ENCODE peak calls at places on chromosome 19, in six cellular contexts. Q is uterus, D is kidney epithelial cell, T is mesenchymal stem cell, V is cardiac muscle cell, J is GM23338. M is an unnamed sample. For H3K27me3, the result is how much of the 10 kb centered on the place peaks cover.

GRCh38 chr19:17475541-17476115 is 5.3 kb downstream of the SLC27A1 start:
- DNase-seq in Q (no peak), D (no peak), T (peak), V (peak), J (no peak), M (peak)

GRCh38 chr19:15252398-15253018 is 20.3 kb upstream of the EPHX3 start:
- DNase-seq in Q (peak), D (no peak), T (no peak), V (no peak), J (peak), M (no peak)

GRCh38 chr19:17775991-17776803 is 18.7 kb upstream of the B3GNT3 start:
- DNase-seq in Q (no peak), D (no peak), T (no peak), V (no peak), J (no peak), M (no peak)

GRCh38 chr19:2782357-2782935 is 627 bp downstream of the SGTA start:
- DNase-seq in Q (no peak), D (no peak), T (peak), V (no peak), J (no peak), M (no peak)

GRCh38 chr19:10566658-10567410 is 1.0 kb upstream of the KRI1 start:
- DNase-seq in Q (no peak), D (no peak), T (peak), V (no peak), J (no peak), M (no peak)

GRCh38 chr19:31356587-31357314 is 7.5 kb upstream of the TSHZ3 start:
- DNase-seq in Q (no peak), D (no peak), T (no peak), V (peak), J (peak), M (no peak)

GRCh38 chr19:33427801-33428626 is 54.5 kb downstream of the CEBPG start:
- DNase-seq in Q (no peak), D (no peak), T (no peak), V (no peak), J (no peak), M (no peak)

GRCh38 chr19:9958451-9958850 is 22.1 kb upstream of the OLFM2 start:
- DNase-seq in Q (no peak), D (no peak), T (peak), V (no peak), J (no peak), M (no peak)

GRCh38 chr19:16034958-16035560 is 41.2 kb upstream of the TPM4 start:
- DNase-seq in Q (no peak), D (no peak), T (no peak), V (no peak), J (no peak), M (no peak)

GRCh38 chr19:5826531-5827341 is 12.8 kb downstream of the FUT6 start:
- DNase-seq in Q (no peak), D (no peak), T (peak), V (peak), J (peak), M (peak)

GRCh38 chr19:1220452-1221037 is 15.0 kb downstream of the STK11 start:
- DNase-seq in Q (no peak), D (no peak), T (no peak), V (no peak), J (no peak), M (no peak)

GRCh38 chr19:58328999-58329398 is 2.2 kb downstream of the ZSCAN22 start:
- DNase-seq in Q (no peak), D (no peak), T (no peak), V (peak), J (peak), M (no peak)

GRCh38 chr19:35365303-35365702 is 5.6 kb upstream of the GPR42 start:
- DNase-seq in Q (no peak), D (no peak), T (no peak), V (no peak), J (no peak), M (no peak)

GRCh38 chr19:294819-295686 is 3.9 kb upstream of the PLPP2 start:
- DNase-seq in Q (no peak), D (no peak), T (no peak), V (peak), J (peak), M (no peak)

GRCh38 chr19:10768936-10769335 is 51.1 kb downstream of the DNM2 start:
- DNase-seq in Q (no peak), D (no peak), T (no peak), V (no peak), J (no peak), M (no peak)

GRCh38 chr19:10918359-10918758 is 10.1 kb downstream of the YIPF2 start:
- DNase-seq in Q (no peak), D (no peak), T (no peak), V (no peak), J (no peak), M (no peak)

GRCh38 chr19:19628499-19629134 is 597 bp upstream of the LPAR2 start:
- DNase-seq in Q (no peak), D (no peak), T (peak), V (peak), J (peak), M (no peak)

GRCh38 chr19:31261019-31261595 is 88.1 kb downstream of the TSHZ3 start:
- DNase-seq in Q (peak), D (no peak), T (no peak), V (no peak), J (no peak), M (no peak)

DNA sequence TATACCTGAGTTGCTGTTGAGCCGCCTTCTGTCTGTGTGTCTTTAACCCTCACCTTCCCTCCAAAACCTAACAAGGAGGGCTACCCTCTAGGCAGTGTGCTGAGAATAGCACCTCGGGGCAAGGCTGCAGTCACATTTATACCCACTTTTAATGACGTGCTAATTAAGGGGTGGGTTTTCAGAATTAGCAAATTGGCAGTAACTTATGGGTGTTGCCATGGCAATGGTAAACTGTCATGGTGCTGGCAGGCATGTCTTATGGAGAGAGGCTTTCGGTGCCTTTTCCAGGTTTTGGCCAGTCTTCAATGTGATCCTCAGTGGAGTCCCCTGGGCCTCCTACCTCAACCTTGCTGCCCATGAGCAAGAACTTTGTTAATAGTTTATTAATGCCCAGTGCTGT is 1.2 kb upstream of the PNMA8A start:
- DNase-seq in Q (no peak), D (no peak), T (no peak), V (no peak), J (no peak), M (no peak)
- H3K27me3 ChIP-seq in Q (under half), D (under half), T (under half), V (under half), J (under half), M (under half)

DNA sequence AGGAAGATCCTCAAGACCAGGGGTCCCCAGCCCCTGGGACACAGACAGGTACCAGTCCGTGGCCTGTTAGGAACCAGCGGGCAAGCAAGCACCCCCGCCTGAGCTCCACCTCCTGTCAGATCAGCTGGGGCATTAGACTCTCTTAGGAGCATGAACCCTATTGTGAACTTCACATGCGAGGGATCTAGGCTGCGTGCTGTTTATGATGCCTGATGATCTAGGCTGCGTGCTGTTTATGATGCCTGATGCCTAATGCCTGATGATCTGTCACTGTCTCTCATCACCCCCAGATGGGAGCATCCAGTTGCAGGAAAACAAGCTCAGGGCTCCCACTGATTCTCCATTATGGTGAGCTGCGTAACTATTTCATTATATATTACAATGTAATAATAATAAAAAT is 3.6 kb downstream of the RASGRP4 start:
- DNase-seq in Q (no peak), D (no peak), T (no peak), V (no peak), J (no peak), M (no peak)
- H3K27me3 ChIP-seq in Q (under half), D (under half), T (under half), V (under half), J (under half), M (under half)

DNA sequence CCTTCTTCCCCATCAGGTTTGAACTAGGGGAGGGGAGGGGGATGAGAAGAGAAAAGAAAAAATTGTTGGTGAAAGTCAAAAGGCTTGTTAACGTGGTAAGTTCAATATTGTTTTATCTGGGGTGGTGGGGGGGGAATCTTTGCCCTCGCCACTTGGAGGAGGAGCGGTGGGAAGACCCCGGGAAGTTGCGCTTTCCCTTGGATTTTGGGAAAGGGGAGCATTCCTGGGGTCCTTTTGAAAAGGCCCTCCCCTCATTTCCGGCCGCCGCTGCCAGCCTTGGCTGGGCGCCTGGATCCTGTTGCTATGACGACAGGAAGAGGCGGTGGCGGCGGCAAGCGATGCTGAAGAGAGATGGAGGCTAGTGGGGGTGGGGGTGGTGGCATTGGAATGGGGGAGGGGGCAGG is 4.6 kb upstream of the CACNG8 start:
- DNase-seq in Q (no peak), D (no peak), T (no peak), V (peak), J (peak), M (no peak)
- H3K27me3 ChIP-seq in Q (under half), D (under half), T (half or more), V (half or more), J (under half), M (under half)

DNA sequence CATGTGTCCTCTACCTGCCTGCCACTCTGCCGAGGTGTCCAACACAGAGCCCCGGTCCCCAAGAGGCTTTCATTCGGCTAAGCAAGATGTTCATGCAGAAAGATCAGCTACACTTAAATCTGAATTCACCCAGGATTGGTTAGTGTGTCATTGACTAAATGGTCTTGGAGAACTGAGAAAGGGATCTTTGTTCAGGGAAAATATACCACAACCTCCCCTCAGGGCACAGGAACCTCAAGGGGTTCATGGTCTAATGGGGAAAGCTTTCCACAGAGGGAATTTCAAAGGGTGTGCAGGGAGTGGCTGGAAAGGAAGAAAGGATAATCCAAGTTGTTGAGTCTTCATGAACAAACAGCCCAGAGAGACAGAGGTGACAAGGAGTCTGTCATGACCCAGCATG is 14.4 kb upstream of the POP4 start:
- DNase-seq in Q (no peak), D (no peak), T (no peak), V (no peak), J (no peak), M (no peak)
- H3K27me3 ChIP-seq in Q (under half), D (under half), T (under half), V (half or more), J (under half), M (under half)

DNA sequence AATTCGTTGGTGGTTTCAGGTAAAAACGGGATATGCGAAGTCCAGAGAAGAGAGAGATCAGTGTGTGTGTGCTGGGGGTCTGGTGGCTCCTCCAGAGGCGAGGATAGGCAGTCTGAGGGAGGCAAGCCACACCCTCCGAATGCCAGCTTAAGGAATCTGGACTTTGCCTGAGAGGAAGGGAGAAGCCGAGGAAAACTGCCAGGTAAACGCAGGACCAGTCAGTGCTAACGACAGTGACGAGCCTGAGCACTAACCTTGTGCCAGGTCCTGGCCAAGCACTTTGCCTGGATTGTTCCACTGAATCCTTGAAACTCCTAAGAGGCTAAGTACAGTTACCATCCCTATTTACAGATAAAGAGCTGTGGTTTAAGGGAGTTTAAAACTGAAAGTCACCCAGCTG is 15.3 kb downstream of the SMG9 start:
- DNase-seq in Q (no peak), D (no peak), T (no peak), V (no peak), J (no peak), M (no peak)
- H3K27me3 ChIP-seq in Q (under half), D (under half), T (under half), V (under half), J (under half), M (under half)